ENCODE peak calls at places on chromosomes 6 and 20, in ten cellular contexts. I is A549, X is tibial nerve, B is IMR-90, T is spleen, Z is sigmoid colon, N is body of pancreas, H is Peyer's patch, M is breast epithelium, A is prostate gland. G is an unnamed sample.

GRCh38 chr20:50475879-50476292 is 34.3 kb upstream of the PTPN1 start:
- DNase-seq in I (peak; percentile 46), X (no peak), B (peak; percentile 45), T (no peak), Z (no peak), N (peak; percentile 33), H (peak; percentile 63), M (no peak), A (no peak), G (peak; percentile 22)

GRCh38 chr6:14784596-14785360 is 461.1 kb upstream of the JARID2 start:
- DNase-seq in I (no peak), X (no peak), B (no peak), T (no peak), Z (no peak), N (no peak), H (no peak), M (no peak), A (no peak), G (no peak)

GRCh38 chr6:145532361-145532760 is 203.0 kb downstream of the EPM2A start:
- DNase-seq in I (no peak), X (no peak), B (no peak), T (no peak), Z (no peak), N (no peak), H (no peak), M (no peak), A (no peak), G (no peak)

GRCh38 chr20:53750827-53751393 is 157.3 kb upstream of the ZNF217 start:
- DNase-seq in I (no peak), X (no peak), B (peak; percentile 91), T (no peak), Z (peak; percentile 73), N (no peak), H (no peak), M (peak; percentile 60), A (peak; percentile 59), G (peak; percentile 33)

GRCh38 chr6:56851541-56852248 is 103.2 kb upstream of the BEND6 start:
- DNase-seq in I (peak; percentile 46), X (no peak), B (peak; percentile 89), T (no peak), Z (peak; percentile 77), N (peak; percentile 36), H (no peak), M (no peak), A (peak; percentile 18), G (peak; percentile 28)

GRCh38 chr6:20717743-20718142 is 183.5 kb downstream of the CDKAL1 start:
- DNase-seq in I (no peak), X (no peak), B (no peak), T (no peak), Z (no peak), N (no peak), H (no peak), M (no peak), A (no peak), G (peak; percentile 48)

GRCh38 chr6:11414564-11414963 is 123.0 kb upstream of the TMEM170B start:
- DNase-seq in I (no peak), X (no peak), B (no peak), T (no peak), Z (no peak), N (no peak), H (no peak), M (no peak), A (peak; percentile 43), G (no peak)

GRCh38 chr6:87925373-87926060 is 122.1 kb upstream of the SPACA1 start:
- DNase-seq in I (no peak), X (no peak), B (no peak), T (peak; percentile 83), Z (no peak), N (no peak), H (no peak), M (no peak), A (no peak), G (no peak)

GRCh38 chr6:146857960-146858308 is 259.2 kb downstream of the ADGB start:
- DNase-seq in I (peak; percentile 2), X (no peak), B (no peak), T (no peak), Z (no peak), N (no peak), H (no peak), M (no peak), A (no peak), G (no peak)

GRCh38 chr6:163416640-163417253 is 2.2 kb downstream of the QKI start:
- DNase-seq in I (peak; percentile 26), X (no peak), B (peak; percentile 87), T (no peak), Z (peak; percentile 71), N (peak; percentile 59), H (no peak), M (no peak), A (peak; percentile 63), G (peak; percentile 43)

GRCh38 chr6:106666290-106667021 is 37.1 kb downstream of the QRSL1 start:
- DNase-seq in I (no peak), X (no peak), B (no peak), T (no peak), Z (no peak), N (no peak), H (no peak), M (no peak), A (no peak), G (no peak)

GRCh38 chr6:47733879-47734558 is 35.6 kb downstream of the ADGRF4 start:
- DNase-seq in I (no peak), X (no peak), B (peak; percentile 4), T (no peak), Z (no peak), N (no peak), H (no peak), M (no peak), A (peak; percentile 13), G (no peak)

GRCh38 chr6:47734826-47735481 is 36.6 kb downstream of the ADGRF4 start:
- DNase-seq in I (no peak), X (no peak), B (no peak), T (no peak), Z (no peak), N (no peak), H (no peak), M (no peak), A (no peak), G (no peak)

GRCh38 chr6:47736083-47736700 is 37.8 kb downstream of the ADGRF4 start:
- DNase-seq in I (no peak), X (no peak), B (no peak), T (no peak), Z (no peak), N (no peak), H (no peak), M (no peak), A (no peak), G (no peak)

GRCh38 chr6:47740714-47741113 is 41.1 kb upstream of the OPN5 start:
- DNase-seq in I (no peak), X (no peak), B (no peak), T (no peak), Z (no peak), N (no peak), H (no peak), M (no peak), A (no peak), G (no peak)

GRCh38 chr6:47737406-47737805 is 39.0 kb downstream of the ADGRF4 start:
- DNase-seq in I (no peak), X (no peak), B (no peak), T (no peak), Z (no peak), N (no peak), H (no peak), M (no peak), A (no peak), G (no peak)
- H3K4me1 ChIP-seq in I (peaks cover 12% of the 10 kb centered on the region), X (peaks cover 4% of the 10 kb centered on the region), B (no peaks in the 10 kb centered on the region), T (no peaks in the 10 kb centered on the region), Z (no peaks in the 10 kb centered on the region), N (no peaks in the 10 kb centered on the region), H (no peaks in the 10 kb centered on the region), M (no peaks in the 10 kb centered on the region), A (no peaks in the 10 kb centered on the region), G (no peaks in the 10 kb centered on the region)

DNA sequence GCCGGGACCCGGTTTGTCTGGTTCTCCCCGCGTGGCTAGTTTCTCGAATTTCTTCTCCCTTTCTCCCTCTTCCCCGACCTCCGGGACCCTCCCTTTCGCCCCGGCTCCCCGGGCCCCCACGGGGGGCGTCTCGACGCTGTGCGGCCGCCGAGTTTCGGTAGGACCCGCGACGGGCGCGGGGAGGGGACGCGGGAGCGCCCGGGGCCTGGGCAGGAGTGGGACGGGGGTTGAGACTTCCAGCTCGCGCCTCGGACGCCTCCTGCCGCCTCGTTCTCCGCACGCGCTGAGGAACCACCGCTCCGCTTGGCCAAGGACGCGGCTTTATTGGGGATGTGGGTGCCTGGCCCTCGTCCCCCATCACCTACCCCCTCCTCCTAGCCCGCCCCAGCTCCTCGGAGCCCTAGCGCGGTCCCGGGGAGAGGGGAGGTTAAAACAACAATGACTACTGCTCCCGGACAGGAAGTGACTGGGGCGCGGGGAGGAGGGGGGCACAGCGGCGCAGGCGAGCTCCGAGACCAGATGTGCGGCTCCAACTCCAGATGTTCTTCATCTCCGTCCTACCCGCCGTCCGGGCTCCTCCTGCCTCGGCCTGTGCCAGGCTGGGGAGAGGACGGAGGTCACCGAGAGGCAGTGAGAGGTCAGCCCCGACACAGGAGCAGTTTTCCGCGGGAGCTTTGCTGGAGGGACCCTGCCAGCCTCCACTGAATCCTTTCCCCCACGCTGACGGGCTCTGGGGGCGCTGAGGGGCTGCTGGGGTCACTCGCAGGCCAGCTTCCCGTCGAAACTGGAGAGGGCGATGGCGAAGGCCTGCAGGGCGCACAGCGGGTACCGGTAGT is 910 bp upstream of the TEAD3 start:
- DNase-seq in I (peak; percentile 26), X (peak; percentile 44), B (peak; percentile 75), T (peak; percentile 86), Z (peak; percentile 92), N (peak; percentile 47), H (peak; percentile 72), M (peak; percentile 71), A (no peak), G (peak; percentile 66)
- TF ChIP-seq POLR2A in I (no peak), X (no peak), B (peak; percentile 52), T (no peak), Z (no peak), N (peak; percentile 36), H (no peak), M (peak; percentile 4), A (peak; percentile 45), G (no peak)

GRCh38 chr6:169932491-169932890 is 181.1 kb downstream of the ERMARD start:
- DNase-seq in I (no peak), X (no peak), B (no peak), T (no peak), Z (no peak), N (no peak), H (no peak), M (no peak), A (no peak), G (no peak)
- H3K4me1 ChIP-seq in I (no peaks in the 10 kb centered on the region), X (peaks cover 24% of the 10 kb centered on the region), B (no peaks in the 10 kb centered on the region), T (no peaks in the 10 kb centered on the region), Z (no peaks in the 10 kb centered on the region), N (peaks cover 24% of the 10 kb centered on the region), H (no peaks in the 10 kb centered on the region), M (no peaks in the 10 kb centered on the region), A (peaks cover 9% of the 10 kb centered on the region), G (no peaks in the 10 kb centered on the region)

DNA sequence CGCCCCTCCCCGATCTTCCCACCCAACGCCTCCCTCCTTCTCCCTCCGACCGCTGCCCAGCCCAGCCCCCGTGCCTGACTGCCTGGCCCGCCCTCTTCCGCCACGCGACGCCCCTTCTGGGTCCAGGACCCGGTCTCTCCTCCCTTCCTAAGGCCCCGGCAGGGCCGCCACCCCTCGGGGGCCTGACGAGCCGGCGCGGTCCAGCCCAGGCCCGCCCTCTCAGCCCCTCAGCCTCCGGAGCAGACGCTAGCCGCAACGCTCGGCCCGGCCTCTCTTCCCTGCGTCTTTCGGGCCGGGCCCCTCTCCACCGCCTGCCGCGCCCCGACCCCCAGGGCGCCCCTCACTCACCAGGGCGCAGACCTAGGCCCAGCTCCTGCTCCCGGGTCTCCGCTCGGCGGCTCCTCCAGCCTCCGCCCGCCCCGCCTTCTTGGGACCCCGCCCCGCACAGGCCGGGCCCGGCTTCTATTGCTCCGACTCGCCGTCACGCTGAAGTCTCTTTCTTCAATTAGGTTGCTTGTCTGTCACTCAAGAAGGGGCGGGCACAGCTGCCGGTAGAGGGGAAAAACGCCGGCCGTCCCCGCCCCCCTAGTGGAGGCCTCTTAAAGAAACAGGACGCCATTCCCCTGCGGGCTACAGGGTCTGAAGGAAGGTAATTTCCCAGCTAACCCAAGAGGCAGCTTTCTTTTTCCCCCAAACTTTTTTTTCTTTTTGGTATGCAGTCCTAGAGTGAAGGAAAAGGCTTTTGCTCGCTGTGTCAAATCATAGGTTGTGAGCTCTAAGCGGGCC is at the start of gene ELMO2:
- DNase-seq in I (peak; percentile 96), X (peak; percentile 98), B (peak; percentile 95), T (peak; percentile 99), Z (peak; percentile 99), N (peak; percentile 98), H (peak; percentile 96), M (peak; percentile 96), A (peak; percentile 99), G (peak; percentile 100)
- TF ChIP-seq POLR2A in I (peak; percentile 44), X (peak; percentile 52), B (no peak), T (peak; percentile 35), Z (peak; percentile 27), N (no peak), H (no peak), M (peak; percentile 57), A (peak; percentile 69), G (peak; percentile 70)